ENCODE peak calls at places on chromosome 10, in six cellular contexts. P is iPS-NIHi11, G is cardiac muscle cell, R is AG08395, Q is BE2C, D is NCI-H1105. H is an unnamed sample.

GRCh38 chr10:121080324-121080807 is 229.2 kb downstream of the WDR11 start:
- DNase-seq in G (peak), D (no peak), P (no peak), Q (peak), R (no peak), H (no peak)

GRCh38 chr10:92690211-92691041 is 671 bp downstream of the HHEX start:
- DNase-seq in Q (no peak), G (peak), P (peak), D (no peak), R (no peak), H (no peak)

GRCh38 chr10:106355450-106355849 is 809.1 kb downstream of the SORCS1 start:
- DNase-seq in D (no peak), G (no peak), Q (peak), R (no peak), P (peak), H (no peak)

GRCh38 chr10:95389176-95389575 is 98.4 kb upstream of the PDLIM1 start:
- DNase-seq in Q (no peak), D (no peak), G (no peak), R (no peak), P (no peak), H (no peak)

GRCh38 chr10:30151581-30152389 is 92.4 kb upstream of the JCAD start:
- DNase-seq in P (no peak), Q (peak), R (peak), D (no peak), G (no peak), H (no peak)

GRCh38 chr10:76858721-76859120 is 778.9 kb downstream of the KCNMA1 start:
- DNase-seq in P (no peak), Q (no peak), G (no peak), D (no peak), R (no peak), H (no peak)

GRCh38 chr10:86580549-86580886 is 58.9 kb upstream of the WAPL start:
- DNase-seq in Q (no peak), G (no peak), P (no peak), R (no peak), D (no peak), H (no peak)

GRCh38 chr10:47111329-47111862 is 188.6 kb upstream of the GDF10 start:
- DNase-seq in R (no peak), D (no peak), Q (no peak), G (no peak), P (peak), H (no peak)

GRCh38 chr10:1409359-1409750 is 328.0 kb downstream of the ADARB2 start:
- DNase-seq in Q (no peak), G (no peak), P (no peak), D (no peak), R (no peak), H (no peak)

GRCh38 chr10:25080880-25081581 is 64.6 kb downstream of the THNSL1 start:
- DNase-seq in P (peak), R (peak), G (peak), Q (peak), D (peak), H (peak)

GRCh38 chr10:89852872-89853271 is 151.5 kb downstream of the KIF20B start:
- DNase-seq in D (no peak), Q (no peak), R (no peak), G (no peak), P (no peak), H (no peak)

GRCh38 chr10:15244635-15245197 is 76.2 kb upstream of the NMT2 start:
- DNase-seq in P (no peak), R (no peak), D (no peak), G (no peak), Q (no peak), H (no peak)

GRCh38 chr10:33265621-33266020 is 68.8 kb downstream of the NRP1 start:
- DNase-seq in P (no peak), G (no peak), Q (no peak), R (no peak), D (no peak), H (no peak)

GRCh38 chr10:124896751-124897150 is 45.2 kb upstream of the ZRANB1 start:
- DNase-seq in G (no peak), R (no peak), Q (no peak), D (no peak), P (no peak), H (no peak)

GRCh38 chr10:76085773-76086570 is 654.5 kb downstream of the LRMDA start:
- DNase-seq in R (no peak), Q (no peak), P (no peak), D (no peak), G (no peak), H (no peak)

GRCh38 chr10:87505366-87506113 is 847 bp downstream of the MINPP1 start:
- DNase-seq in Q (peak), D (no peak), P (peak), G (peak), R (peak), H (peak)

GRCh38 chr10:80275135-80275498 is 14.3 kb downstream of the MAT1A start:
- DNase-seq in P (no peak), D (no peak), R (no peak), Q (no peak), G (no peak), H (no peak)

GRCh38 chr10:29356931-29357330 is 68.1 kb downstream of the LYZL1 start:
- DNase-seq in R (no peak), P (no peak), G (no peak), Q (no peak), D (no peak), H (no peak)

GRCh38 chr10:95500649-95501048 is 60.5 kb downstream of the SORBS1 start:
- DNase-seq in D (no peak), R (no peak), G (no peak), P (no peak), Q (no peak), H (no peak)

GRCh38 chr10:110865804-110866482 is 5.8 kb upstream of the PDCD4 start:
- DNase-seq in R (no peak), G (no peak), Q (no peak), D (no peak), P (no peak), H (no peak)

GRCh38 chr10:115875172-115875571 is 397.8 kb downstream of the GFRA1 start:
- DNase-seq in R (no peak), Q (no peak), P (no peak), G (no peak), D (no peak), H (no peak)

GRCh38 chr10:91208645-91209044 is 11.8 kb upstream of the PCGF5 start:
- DNase-seq in R (no peak), G (no peak), D (no peak), P (no peak), Q (no peak), H (no peak)

GRCh38 chr10:36342781-36343180 is 700.7 kb upstream of the FZD8 start:
- DNase-seq in P (no peak), Q (no peak), R (no peak), G (no peak), D (no peak), H (no peak)

GRCh38 chr10:71835671-71836593 is 15.1 kb downstream of the PSAP start:
- DNase-seq in R (peak), Q (peak), D (no peak), G (peak), P (no peak), H (peak)

GRCh38 chr10:49379596-49380410 is 16.1 kb downstream of the DRGX start:
- DNase-seq in D (no peak), R (peak), G (peak), P (peak), Q (no peak), H (no peak)

GRCh38 chr10:131090761-131091661 is 220.5 kb downstream of the TCERG1L start:
- DNase-seq in Q (no peak), G (no peak), P (no peak), D (peak), R (no peak), H (no peak)

GRCh38 chr10:118027397-118027796 is 19.3 kb downstream of the RAB11FIP2 start:
- DNase-seq in G (no peak), P (no peak), D (no peak), R (no peak), Q (no peak), H (peak)

GRCh38 chr10:74924251-74924954 is 98.0 kb downstream of the KAT6B start:
- DNase-seq in P (no peak), R (peak), Q (no peak), D (no peak), G (no peak), H (no peak)

GRCh38 chr10:70515035-70515702 is 36.6 kb downstream of the PALD1 start:
- DNase-seq in R (no peak), D (no peak), P (no peak), G (no peak), Q (no peak), H (no peak)

GRCh38 chr10:24908793-24909423 is 43.5 kb downstream of the PRTFDC1 start:
- DNase-seq in R (peak), Q (no peak), P (no peak), G (no peak), D (no peak), H (no peak)

GRCh38 chr10:49398986-49399385 is 3.1 kb upstream of the DRGX start:
- DNase-seq in Q (no peak), R (no peak), P (no peak), G (no peak), D (no peak), H (no peak)

GRCh38 chr10:37489658-37490003 is 364.2 kb downstream of the ANKRD30A start:
- DNase-seq in G (no peak), R (no peak), Q (no peak), D (no peak), P (no peak), H (no peak)

GRCh38 chr10:24350111-24350921 is 141.4 kb downstream of the KIAA1217 start:
- DNase-seq in Q (no peak), G (no peak), R (peak), P (no peak), D (no peak), H (no peak)

GRCh38 chr10:19847321-19847720 is 31.1 kb downstream of the PLXDC2 start:
- DNase-seq in R (no peak), Q (no peak), G (no peak), P (no peak), D (no peak), H (no peak)

GRCh38 chr10:124259139-124259825 is 159.4 kb downstream of the OAT start:
- DNase-seq in G (no peak), D (no peak), Q (peak), P (peak), R (no peak), H (no peak)

GRCh38 chr10:5233324-5233723 is 36.7 kb downstream of the AKR1C4 start:
- DNase-seq in G (no peak), R (no peak), P (no peak), D (no peak), Q (no peak), H (no peak)